ENCODE peak calls at places on chromosomes 5 and 9, in four cellular contexts. Q is NCI-H748 treated with DMSO at 0.1 percent for 48 hours, R is IMR-90, Y is NCI-H2029 treated with DMSO at 0.1 percent for 48 hours. N is an unnamed sample.

GRCh38 chr5:139177809-139178581 is 20.2 kb downstream of the SIL1 start:
- DNase-seq in Q (no peak), R (peak), Y (peak), N (no peak)

GRCh38 chr5:141757402-141757801 is 75.4 kb upstream of the ARAP3 start:
- DNase-seq in Q (no peak), R (peak), Y (no peak), N (no peak)

GRCh38 chr5:969421-969839 is 39.2 kb upstream of the NKD2 start:
- DNase-seq in Q (no peak), R (peak), Y (no peak), N (no peak)

GRCh38 chr5:34827594-34828506 is 11.1 kb upstream of the TTC23L start:
- DNase-seq in Q (no peak), R (no peak), Y (no peak), N (no peak)

GRCh38 chr9:100394819-100395218 is 32.1 kb upstream of the MSANTD3 start:
- DNase-seq in Q (no peak), R (peak), Y (no peak), N (no peak)

GRCh38 chr9:37528652-37529072 is 42.9 kb downstream of the POLR1E start:
- DNase-seq in Q (no peak), R (peak), Y (no peak), N (no peak)

GRCh38 chr9:93644397-93645088 is 68.2 kb downstream of the PHF2 start:
- DNase-seq in Q (no peak), R (no peak), Y (no peak), N (no peak)

GRCh38 chr5:177220576-177220975 is 82.9 kb downstream of the RAB24 start:
- DNase-seq in Q (no peak), R (no peak), Y (no peak), N (no peak)